ENCODE peak calls at places on chromosomes 4 and X, in seven cellular contexts. O, K, I, E, N, C and S are unnamed samples.

GRCh38 chr4:30840571-30840970 is 120.4 kb downstream of the PCDH7 start:
- DNase-seq in O (no peak), K (no peak), I (no peak), E (no peak), N (no peak), C (no peak), S (no peak)

GRCh38 chr4:791866-792630 is 33.9 kb downstream of the CPLX1 start:
- DNase-seq in O (no peak), K (peak; percentile 85), I (no peak), E (peak; percentile 55), N (peak; percentile 34), C (peak; percentile 63), S (peak; percentile 89)

GRCh38 chr4:13980317-13980716 is 352.8 kb upstream of the BOD1L1 start:
- DNase-seq in O (no peak), K (no peak), I (no peak), E (no peak), N (no peak), C (no peak), S (no peak)

GRCh38 chr4:110808371-110808878 is 185.5 kb upstream of the PITX2 start:
- DNase-seq in O (no peak), K (no peak), I (no peak), E (peak; percentile 33), N (no peak), C (no peak), S (no peak)

GRCh38 chrX:850471-850916 is 219.9 kb downstream of the SHOX start:
- DNase-seq in O (no peak), K (peak; percentile 39), I (no peak), E (no peak), N (no peak), C (no peak), S (peak; percentile 52)

GRCh38 chr4:168923526-168924194 is 86.4 kb downstream of the CBR4 start:
- DNase-seq in O (peak; percentile 57), K (peak; percentile 94), I (peak; percentile 83), E (peak; percentile 54), N (peak; percentile 72), C (no peak), S (peak; percentile 85)

GRCh38 chr4:21869978-21870745 is 78.4 kb downstream of the KCNIP4 start:
- DNase-seq in O (no peak), K (no peak), I (no peak), E (no peak), N (no peak), C (no peak), S (no peak)

GRCh38 chr4:80307183-80307735 is 28.3 kb upstream of the CFAP299 start:
- DNase-seq in O (no peak), K (no peak), I (no peak), E (no peak), N (no peak), C (no peak), S (no peak)

GRCh38 chr4:28518781-28519180 is 1658.1 kb downstream of the STIM2 start:
- DNase-seq in O (no peak), K (no peak), I (no peak), E (no peak), N (no peak), C (no peak), S (no peak)

GRCh38 chr4:21949073-21949457 is 493 bp upstream of the KCNIP4 start:
- DNase-seq in O (no peak), K (peak; percentile 37), I (no peak), E (peak; percentile 13), N (peak; percentile 11), C (peak; percentile 22), S (no peak)

GRCh38 chr4:176547005-176547404 is 227.2 kb downstream of the SPCS3 start:
- DNase-seq in O (no peak), K (no peak), I (peak; percentile 55), E (no peak), N (no peak), C (no peak), S (no peak)

GRCh38 chr4:180810581-180810980 is 1432.6 kb upstream of the TENM3 start:
- DNase-seq in O (no peak), K (no peak), I (no peak), E (no peak), N (no peak), C (no peak), S (no peak)

GRCh38 chr4:139229534-139230039 is 50.4 kb downstream of the MGARP start:
- DNase-seq in O (no peak), K (peak; percentile 79), I (no peak), E (no peak), N (peak; percentile 19), C (no peak), S (no peak)

GRCh38 chrX:82087699-82088098 is 885.8 kb downstream of the SH3BGRL start:
- DNase-seq in O (peak; percentile 29), K (no peak), I (no peak), E (no peak), N (peak; percentile 19), C (no peak), S (no peak)

GRCh38 chr4:27594917-27595316 is 734.3 kb downstream of the STIM2 start:
- DNase-seq in O (no peak), K (no peak), I (no peak), E (no peak), N (no peak), C (no peak), S (no peak)

GRCh38 chr4:133565379-133565778 is 416.3 kb downstream of the PCDH10 start:
- DNase-seq in O (no peak), K (no peak), I (no peak), E (no peak), N (no peak), C (no peak), S (no peak)

GRCh38 chr4:74283614-74284013 is 24.7 kb upstream of the EPGN start:
- DNase-seq in O (no peak), K (no peak), I (no peak), E (no peak), N (no peak), C (no peak), S (no peak)

GRCh38 chr4:182309877-182310276 is 66.7 kb downstream of the TENM3 start:
- DNase-seq in O (no peak), K (no peak), I (no peak), E (no peak), N (no peak), C (no peak), S (no peak)

GRCh38 chrX:50697691-50698090 is 116.3 kb downstream of the SHROOM4 start:
- DNase-seq in O (no peak), K (peak; percentile 68), I (no peak), E (no peak), N (no peak), C (no peak), S (no peak)

GRCh38 chrX:8726031-8726652 is 5.8 kb downstream of the ANOS1 start:
- DNase-seq in O (no peak), K (peak; percentile 35), I (no peak), E (no peak), N (no peak), C (no peak), S (peak; percentile 57)

GRCh38 chrX:8728932-8729331 is 3.0 kb downstream of the ANOS1 start:
- DNase-seq in O (no peak), K (no peak), I (no peak), E (no peak), N (no peak), C (no peak), S (no peak)

GRCh38 chrX:8721536-8721935 is 10.4 kb downstream of the ANOS1 start:
- DNase-seq in O (no peak), K (peak; percentile 52), I (no peak), E (no peak), N (no peak), C (no peak), S (peak; percentile 47)

GRCh38 chrX:8724176-8724757 is 7.7 kb downstream of the ANOS1 start:
- DNase-seq in O (no peak), K (peak; percentile 83), I (peak; percentile 33), E (no peak), N (no peak), C (no peak), S (peak; percentile 85)
- H3K27ac ChIP-seq in O (no peak overlapping the region), K (no peak overlapping the region), I (no peak overlapping the region), E (no peak overlapping the region), N (no peak overlapping the region), C (no peak overlapping the region), S (no peak overlapping the region)

DNA sequence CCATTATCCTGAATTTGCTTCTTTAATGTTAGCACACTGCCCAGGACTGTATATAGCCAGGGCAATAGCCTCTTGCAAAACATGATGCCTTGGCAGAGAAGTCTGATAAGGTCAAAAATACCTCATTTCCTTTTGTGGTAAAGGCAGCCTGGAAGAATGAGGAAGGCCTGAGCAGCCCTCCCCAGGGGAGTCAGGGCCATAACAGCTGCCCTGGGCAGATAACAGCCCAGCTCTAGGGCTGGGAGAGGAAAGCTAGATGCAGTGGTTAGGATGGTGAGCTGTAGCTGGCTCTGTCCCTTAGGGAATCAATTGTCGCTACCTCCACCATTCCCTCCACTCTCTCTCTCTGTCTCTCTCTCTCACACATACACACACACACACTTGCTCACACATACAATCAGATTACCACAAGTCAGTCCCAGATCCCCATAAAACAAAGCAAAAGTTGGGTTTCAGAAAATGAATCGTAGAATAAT is 29.2 kb downstream of the EFHC2 start:
- DNase-seq in O (no peak), K (no peak), I (no peak), E (peak; percentile 10), N (no peak), C (no peak), S (peak; percentile 52)
- TF ChIP-seq CTCF in O (no peak), K (no peak), I (no peak), E (no peak), N (no peak), C (no peak), S (no peak)

GRCh38 chr4:12471193-12471592 is 1012.9 kb downstream of the RAB28 start:
- DNase-seq in O (no peak), K (no peak), I (no peak), E (no peak), N (no peak), C (no peak), S (no peak)
- H3K27ac ChIP-seq in O (no peak overlapping the region), K (no peak overlapping the region), I (no peak overlapping the region), E (peak overlapping the region; percentile 62), N (no peak overlapping the region), C (no peak overlapping the region), S (no peak overlapping the region)

GRCh38 chr4:71545168-71545567 is 206.3 kb downstream of the SLC4A4 start:
- DNase-seq in O (no peak), K (no peak), I (no peak), E (no peak), N (no peak), C (no peak), S (no peak)

GRCh38 chr4:71537551-71538065 is 198.8 kb downstream of the SLC4A4 start:
- DNase-seq in O (no peak), K (no peak), I (no peak), E (no peak), N (no peak), C (no peak), S (no peak)

GRCh38 chr4:71538528-71538927 is 199.7 kb downstream of the SLC4A4 start:
- DNase-seq in O (no peak), K (no peak), I (no peak), E (no peak), N (no peak), C (no peak), S (no peak)

GRCh38 chr4:71541541-71541940 is 202.7 kb downstream of the SLC4A4 start:
- DNase-seq in O (no peak), K (no peak), I (no peak), E (no peak), N (no peak), C (no peak), S (no peak)

DNA sequence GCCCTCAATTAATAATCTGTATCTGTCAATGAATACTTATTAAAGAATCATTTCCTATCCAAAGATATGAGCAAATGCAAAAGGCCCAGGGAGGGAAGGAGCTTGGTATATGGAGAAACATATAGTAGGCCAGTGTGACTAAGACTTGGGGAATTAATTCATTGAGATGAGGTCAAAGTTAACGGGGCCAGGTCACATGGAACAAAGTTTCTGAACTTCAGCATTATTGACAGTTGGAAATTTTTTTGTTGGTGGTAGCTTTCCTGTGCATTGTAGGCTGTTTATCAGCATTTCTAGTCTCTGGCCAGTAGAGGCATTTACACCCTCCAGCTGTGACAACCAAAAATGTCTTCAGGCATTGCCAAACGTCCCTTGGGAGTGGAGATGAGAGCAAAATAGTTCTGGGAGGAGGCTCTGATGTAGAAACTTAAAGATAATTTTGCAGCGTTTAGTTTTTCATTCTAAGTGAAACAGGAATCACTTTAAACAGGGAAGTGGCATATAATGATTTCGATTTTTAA is 202.0 kb downstream of the SLC4A4 start:
- DNase-seq in O (no peak), K (peak; percentile 31), I (no peak), E (no peak), N (no peak), C (no peak), S (peak; percentile 39)
- TF ChIP-seq CTCF in O (no peak), K (peak; percentile 23), I (no peak), E (no peak), N (no peak), C (no peak), S (peak; percentile 58)